ENCODE peak calls at places on chromosomes 13 and 19, in nine cellular contexts. U, R, S, L, M, E, D, P and O are unnamed samples.
A peak's percentile ranks its signal among the peaks of the same experiment; 100 is the strongest.

GRCh38 chr13:28579334-28579733 is 79.6 kb upstream of the POMP start:
- DNase-seq in L (no peak), P (no peak), U (no peak), S (no peak), M (no peak), E (no peak), D (no peak), R (no peak), O (peak; percentile 22)

GRCh38 chr19:30374791-30375650 is 2.8 kb downstream of the ZNF536 start:
- DNase-seq in U (no peak), P (no peak), L (no peak), R (no peak), M (no peak), D (no peak), S (no peak), E (no peak), O (peak; percentile 20)

GRCh38 chr13:97142452-97142851 is 79.7 kb upstream of the MBNL2 start:
- DNase-seq in M (no peak), U (no peak), E (peak; percentile 27), L (no peak), S (no peak), P (peak; percentile 47), R (peak; percentile 89), D (no peak), O (peak; percentile 84)

GRCh38 chr19:41700381-41701195 is 7.8 kb upstream of the CEACAM5 start:
- DNase-seq in U (no peak), E (no peak), S (no peak), M (no peak), R (no peak), D (no peak), P (no peak), L (no peak), O (no peak)

GRCh38 chr13:45786293-45786920 is 65.1 kb downstream of the SIAH3 start:
- DNase-seq in E (no peak), L (no peak), U (no peak), R (no peak), S (no peak), D (no peak), M (no peak), P (no peak), O (no peak)

GRCh38 chr19:42634409-42635232 is 39.9 kb upstream of the CEACAM8 start:
- DNase-seq in R (peak; percentile 41), M (no peak), L (peak; percentile 56), P (no peak), U (no peak), E (peak; percentile 25), S (no peak), D (no peak), O (peak; percentile 49)

GRCh38 chr13:38348890-38349289 is 761 bp upstream of the UFM1 start:
- DNase-seq in P (no peak), E (peak; percentile 29), U (no peak), M (no peak), S (no peak), D (no peak), L (no peak), R (peak; percentile 79), O (peak; percentile 17)

GRCh38 chr19:53853707-53854106 is 14.0 kb upstream of the MYADM start:
- DNase-seq in S (no peak), U (no peak), M (no peak), E (no peak), R (no peak), L (no peak), P (no peak), D (no peak), O (no peak)

GRCh38 chr13:80712026-80712425 is 371.1 kb upstream of the SPRY2 start:
- DNase-seq in S (no peak), D (no peak), M (no peak), U (no peak), E (no peak), L (no peak), R (peak; percentile 2), P (no peak), O (no peak)

GRCh38 chr13:44174769-44175425 is 198.7 kb upstream of the SERP2 start:
- DNase-seq in R (peak; percentile 9), E (peak; percentile 66), P (no peak), M (no peak), L (no peak), S (no peak), U (no peak), D (no peak), O (peak; percentile 50)